ENCODE peak calls at places on chromosomes 1 and 21, in eight cellular contexts. C is cardiac muscle cell, T is AG09319, A is HFF-Myc, H is dorsolateral prefrontal cortex, O is tibial artery, G is fibroblast of lung, D is left ventricle myocardium inferior. Z is an unnamed sample.

GRCh38 chr1:70311369-70311768 is 43.2 kb downstream of the ANKRD13C start:
- DNase-seq in C (no peak), G (no peak), O (no peak), T (no peak), A (no peak), H (no peak), D (no peak), Z (no peak)

GRCh38 chr1:156419863-156420208 is 50.8 kb downstream of the RHBG start:
- DNase-seq in H (no peak), C (no peak), A (no peak), O (no peak), T (no peak), D (no peak), G (no peak), Z (no peak)

GRCh38 chr1:233391338-233391737 is 63.8 kb downstream of the MAP3K21 start:
- DNase-seq in A (no peak), O (no peak), C (no peak), G (no peak), D (no peak), H (no peak), T (no peak), Z (no peak)

GRCh38 chr1:221100196-221100950 is 221.1 kb downstream of the HLX start:
- DNase-seq in D (no peak), C (no peak), H (no peak), G (peak; percentile 90), T (peak; percentile 32), O (no peak), A (peak; percentile 58), Z (peak; percentile 70)

GRCh38 chr1:17873007-17873675 is 118.0 kb downstream of the ACTL8 start:
- DNase-seq in A (no peak), H (no peak), G (no peak), O (no peak), T (no peak), C (no peak), D (peak; percentile 73), Z (peak; percentile 50)

GRCh38 chr21:41086551-41086950 is 81.4 kb upstream of the BACE2 start:
- DNase-seq in C (no peak), O (no peak), T (no peak), D (no peak), G (no peak), H (no peak), A (peak; percentile 17), Z (no peak)

GRCh38 chr1:39080884-39081265 is 54.7 kb downstream of the NDUFS5 start:
- DNase-seq in T (no peak), H (no peak), C (peak; percentile 76), A (no peak), G (no peak), O (no peak), D (no peak), Z (no peak)

GRCh38 chr1:206897175-206897574 is at the start of gene IL24:
- DNase-seq in A (no peak), D (no peak), T (no peak), O (no peak), C (no peak), G (no peak), H (no peak), Z (no peak)

GRCh38 chr1:38274974-38275373 is 228.4 kb upstream of the POU3F1 start:
- DNase-seq in O (no peak), H (no peak), A (no peak), C (no peak), G (peak; percentile 40), D (peak; percentile 17), T (no peak), Z (no peak)

GRCh38 chr1:93081716-93082115 is 2.6 kb downstream of the MTF2 start:
- DNase-seq in G (peak; percentile 90), O (no peak), T (no peak), D (no peak), C (no peak), A (peak; percentile 41), H (no peak), Z (peak; percentile 55)

GRCh38 chr1:155499953-155500621 is 62.5 kb downstream of the ASH1L start:
- DNase-seq in T (no peak), D (no peak), C (peak; percentile 30), G (peak; percentile 27), A (peak; percentile 4), H (no peak), O (no peak), Z (peak; percentile 46)

GRCh38 chr1:226632922-226633351 is 84.4 kb downstream of the STUM start:
- DNase-seq in H (peak; percentile 23), C (no peak), G (no peak), A (no peak), D (no peak), O (peak; percentile 60), T (no peak), Z (no peak)

GRCh38 chr1:17557986-17558385 is 18.5 kb downstream of the ARHGEF10L start:
- DNase-seq in D (no peak), H (no peak), C (no peak), G (no peak), O (no peak), A (no peak), T (no peak), Z (no peak)

GRCh38 chr1:67749844-67750689 is 65.1 kb downstream of the GADD45A start:
- DNase-seq in A (peak; percentile 81), H (no peak), G (peak; percentile 93), D (no peak), C (peak; percentile 51), T (no peak), O (peak; percentile 90), Z (peak; percentile 97)

GRCh38 chr1:117606608-117607261 is 887 bp downstream of the TENT5C start:
- DNase-seq in G (peak; percentile 45), T (no peak), A (no peak), C (peak; percentile 29), O (no peak), D (no peak), H (no peak), Z (peak; percentile 35)

GRCh38 chr1:36322786-36323635 is 434 bp downstream of the EVA1B start:
- DNase-seq in A (no peak), H (no peak), T (no peak), C (no peak), D (peak; percentile 53), O (peak; percentile 82), G (peak; percentile 54), Z (no peak)

GRCh38 chr21:24260751-24261150 is 1346.5 kb downstream of the MRPL39 start:
- DNase-seq in C (no peak), T (no peak), G (no peak), A (no peak), H (no peak), O (no peak), D (no peak), Z (no peak)

GRCh38 chr1:11357291-11357690 is 84.3 kb downstream of the UBIAD1 start:
- DNase-seq in H (no peak), T (no peak), D (no peak), O (no peak), G (no peak), C (no peak), A (no peak), Z (no peak)

GRCh38 chr1:217040696-217041095 is 317.5 kb upstream of the ESRRG start:
- DNase-seq in H (no peak), D (no peak), A (no peak), O (no peak), G (peak; percentile 42), C (no peak), T (no peak), Z (no peak)

GRCh38 chr1:164576311-164577271 is 17.6 kb downstream of the PBX1 start:
- DNase-seq in H (peak; percentile 50), A (peak; percentile 41), T (peak; percentile 42), C (peak; percentile 59), D (peak; percentile 41), O (peak; percentile 79), G (peak; percentile 64), Z (no peak)

GRCh38 chr1:31762726-31763670 is 1.1 kb downstream of the ADGRB2 start:
- DNase-seq in T (no peak), C (peak; percentile 92), D (peak; percentile 60), H (peak; percentile 68), G (peak; percentile 37), O (peak; percentile 77), A (no peak), Z (peak; percentile 59)

GRCh38 chr1:198186916-198187580 is 30.2 kb downstream of the NEK7 start:
- DNase-seq in A (no peak), O (no peak), C (no peak), D (no peak), T (no peak), H (no peak), G (peak; percentile 59), Z (no peak)

GRCh38 chr1:202135221-202135721 is 9.3 kb downstream of the ARL8A start:
- DNase-seq in G (peak; percentile 35), D (peak; percentile 38), C (peak; percentile 82), O (no peak), A (no peak), T (peak; percentile 23), H (peak; percentile 72), Z (peak; percentile 86)

GRCh38 chr1:6902153-6902552 is 116.9 kb downstream of the CAMTA1 start:
- DNase-seq in G (no peak), C (no peak), D (no peak), O (no peak), H (no peak), A (no peak), T (no peak), Z (no peak)
- TF ChIP-seq CTCF in G (no peak), C (no peak), D (no peak), O (no peak), H (no peak), A (no peak), T (no peak), Z (no peak)

DNA sequence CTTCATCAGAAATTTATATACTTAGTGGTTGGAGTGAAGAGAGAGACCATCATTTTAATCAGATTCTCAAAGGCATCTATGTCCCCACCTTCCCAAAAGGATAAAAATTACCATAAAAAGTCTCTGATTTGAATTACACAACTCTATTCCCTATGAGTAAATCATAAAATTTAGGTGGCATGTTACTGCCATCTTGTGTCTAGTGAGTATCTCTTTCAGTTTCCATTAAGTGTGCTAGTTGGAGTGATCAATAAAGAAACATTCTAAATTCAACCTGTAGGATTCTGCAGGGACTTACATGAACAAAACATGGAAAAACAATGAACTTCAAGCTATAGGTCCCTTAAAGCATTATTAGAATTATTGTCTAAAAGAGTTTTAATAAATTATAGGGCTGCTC is 655.4 kb downstream of the LTN1 start:
- DNase-seq in A (peak; percentile 41), T (peak; percentile 42), O (no peak), G (peak; percentile 44), H (no peak), D (no peak), C (peak; percentile 60), Z (peak; percentile 62)
- TF ChIP-seq CTCF in A (peak; percentile 15), T (peak; percentile 43), O (peak; percentile 18), G (peak; percentile 8), H (peak; percentile 49), D (peak; percentile 67), C (peak; percentile 46), Z (peak; percentile 38)

DNA sequence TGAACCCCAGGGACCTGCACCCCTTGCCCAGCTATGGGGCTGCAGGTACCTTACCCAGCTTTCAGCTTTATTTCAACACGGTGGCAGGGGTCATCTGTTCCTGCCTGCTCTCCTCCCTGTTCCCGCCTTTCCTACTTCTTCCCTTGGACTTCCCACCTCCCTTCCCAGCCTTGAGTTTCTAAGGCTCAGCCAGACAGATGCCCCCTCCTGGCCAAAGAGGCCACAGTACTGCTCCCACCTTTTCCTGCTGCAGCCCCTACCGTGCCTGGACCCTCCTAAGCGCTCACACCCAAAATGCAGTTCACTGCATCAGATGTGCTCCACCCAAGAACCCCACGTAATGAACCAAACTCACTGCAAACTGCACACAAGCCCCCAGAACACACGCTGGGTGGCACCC is 7.7 kb downstream of the NOC2L start:
- DNase-seq in O (no peak), H (no peak), G (no peak), A (no peak), C (no peak), T (no peak), D (no peak), Z (no peak)
- TF ChIP-seq CTCF in O (no peak), H (no peak), G (peak; percentile 29), A (peak; percentile 49), C (peak; percentile 51), T (peak; percentile 33), D (peak; percentile 22), Z (no peak)

GRCh38 chr21:23160914-23161313 is 2162.7 kb downstream of the NCAM2 start:
- DNase-seq in D (no peak), C (no peak), H (no peak), A (no peak), G (no peak), O (no peak), T (no peak), Z (peak; percentile 41)
- TF ChIP-seq CTCF in D (no peak), C (no peak), H (no peak), A (no peak), G (no peak), O (no peak), T (no peak), Z (peak; percentile 29)

Z was measured in MCF 10A.